ENCODE peak calls at places on chromosomes 3 and 15, in four cellular contexts. One of them, this sample, is unnamed.

GRCh38 chr15:45205192-45205591 is 17.4 kb upstream of the SHF start:
- DNase-seq in CD4-positive, alpha-beta memory T cell: peak
- DNase-seq in mesenchymal stem cell: peak
- DNase-seq in HL-60: no peak
- DNase-seq in this sample: peak

GRCh38 chr15:90143176-90143655 is 40.9 kb upstream of the IDH2 start:
- DNase-seq in CD4-positive, alpha-beta memory T cell: peak
- DNase-seq in mesenchymal stem cell: peak
- DNase-seq in HL-60: peak
- DNase-seq in this sample: peak

GRCh38 chr3:66142079-66142478 is 78.7 kb upstream of the SLC25A26 start:
- DNase-seq in CD4-positive, alpha-beta memory T cell: no peak
- DNase-seq in mesenchymal stem cell: no peak
- DNase-seq in HL-60: no peak
- DNase-seq in this sample: no peak

GRCh38 chr3:73298243-73299183 is 237.1 kb downstream of the EBLN2 start:
- DNase-seq in CD4-positive, alpha-beta memory T cell: no peak
- DNase-seq in mesenchymal stem cell: no peak
- DNase-seq in HL-60: no peak
- DNase-seq in this sample: no peak

GRCh38 chr3:168091299-168091852 is 4.3 kb downstream of the GOLIM4 start:
- DNase-seq in CD4-positive, alpha-beta memory T cell: no peak
- DNase-seq in mesenchymal stem cell: no peak
- DNase-seq in HL-60: no peak
- DNase-seq in this sample: no peak

GRCh38 chr3:158791259-158791920 is 10.5 kb upstream of the MFSD1 start:
- DNase-seq in CD4-positive, alpha-beta memory T cell: peak
- DNase-seq in mesenchymal stem cell: peak
- DNase-seq in HL-60: peak
- DNase-seq in this sample: peak

GRCh38 chr15:37096878-37097568 is 3.3 kb downstream of the MEIS2 start:
- DNase-seq in CD4-positive, alpha-beta memory T cell: no peak
- DNase-seq in mesenchymal stem cell: peak
- DNase-seq in HL-60: no peak
- DNase-seq in this sample: peak

GRCh38 chr3:42055291-42055690 is 35.9 kb upstream of the TRAK1 start:
- DNase-seq in CD4-positive, alpha-beta memory T cell: no peak
- DNase-seq in mesenchymal stem cell: peak
- DNase-seq in HL-60: no peak
- DNase-seq in this sample: no peak

GRCh38 chr3:150871192-150871591 is 34.0 kb downstream of the MINDY4B start:
- DNase-seq in CD4-positive, alpha-beta memory T cell: no peak
- DNase-seq in mesenchymal stem cell: peak
- DNase-seq in HL-60: no peak
- DNase-seq in this sample: no peak

GRCh38 chr15:24955549-24955929 is 752 bp downstream of the SNRPN start:
- DNase-seq in CD4-positive, alpha-beta memory T cell: peak
- DNase-seq in mesenchymal stem cell: no peak
- DNase-seq in HL-60: no peak
- DNase-seq in this sample: no peak

GRCh38 chr3:120200836-120201235 is 84.2 kb downstream of the GPR156 start:
- DNase-seq in CD4-positive, alpha-beta memory T cell: no peak
- DNase-seq in mesenchymal stem cell: no peak
- DNase-seq in HL-60: no peak
- DNase-seq in this sample: no peak

GRCh38 chr15:63256433-63256884 is 20.9 kb upstream of the APH1B start:
- DNase-seq in CD4-positive, alpha-beta memory T cell: no peak
- DNase-seq in mesenchymal stem cell: peak
- DNase-seq in HL-60: no peak
- DNase-seq in this sample: no peak

GRCh38 chr3:178711753-178712152 is 175.5 kb downstream of the KCNMB2 start:
- DNase-seq in CD4-positive, alpha-beta memory T cell: no peak
- DNase-seq in mesenchymal stem cell: no peak
- DNase-seq in HL-60: no peak
- DNase-seq in this sample: no peak

GRCh38 chr3:18424213-18424861 is 802 bp downstream of the SATB1 start:
- DNase-seq in CD4-positive, alpha-beta memory T cell: no peak
- DNase-seq in mesenchymal stem cell: no peak
- DNase-seq in HL-60: no peak
- DNase-seq in this sample: peak

GRCh38 chr3:30114918-30115317 is 491.5 kb upstream of the TGFBR2 start:
- DNase-seq in CD4-positive, alpha-beta memory T cell: no peak
- DNase-seq in mesenchymal stem cell: no peak
- DNase-seq in HL-60: no peak
- DNase-seq in this sample: no peak

GRCh38 chr15:83053151-83053550 is 13.9 kb downstream of the BTBD1 start:
- DNase-seq in CD4-positive, alpha-beta memory T cell: no peak
- DNase-seq in mesenchymal stem cell: peak
- DNase-seq in HL-60: no peak
- DNase-seq in this sample: no peak

GRCh38 chr3:50100956-50101845 is 12.5 kb downstream of the RBM5 start:
- DNase-seq in CD4-positive, alpha-beta memory T cell: no peak
- DNase-seq in mesenchymal stem cell: no peak
- DNase-seq in HL-60: no peak
- DNase-seq in this sample: peak

GRCh38 chr3:169751875-169752274 is 13.0 kb downstream of the TERC start:
- DNase-seq in CD4-positive, alpha-beta memory T cell: no peak
- DNase-seq in mesenchymal stem cell: no peak
- DNase-seq in HL-60: no peak
- DNase-seq in this sample: no peak

GRCh38 chr15:35746121-35746520 is 200.2 kb upstream of the DPH6 start:
- DNase-seq in CD4-positive, alpha-beta memory T cell: no peak
- DNase-seq in mesenchymal stem cell: no peak
- DNase-seq in HL-60: no peak
- DNase-seq in this sample: no peak

GRCh38 chr15:35963316-35963715 is 417.4 kb upstream of the DPH6 start:
- DNase-seq in CD4-positive, alpha-beta memory T cell: no peak
- DNase-seq in mesenchymal stem cell: no peak
- DNase-seq in HL-60: no peak
- DNase-seq in this sample: no peak

GRCh38 chr3:185473290-185473815 is 25.5 kb downstream of the TMEM41A start:
- DNase-seq in CD4-positive, alpha-beta memory T cell: no peak
- DNase-seq in mesenchymal stem cell: no peak
- DNase-seq in HL-60: no peak
- DNase-seq in this sample: no peak

GRCh38 chr15:87597346-87598052 is 659.0 kb downstream of the NTRK3 start:
- DNase-seq in CD4-positive, alpha-beta memory T cell: peak
- DNase-seq in mesenchymal stem cell: peak
- DNase-seq in HL-60: no peak
- DNase-seq in this sample: no peak

GRCh38 chr3:9778102-9778501 is 8.4 kb upstream of the CAMK1 start:
- DNase-seq in CD4-positive, alpha-beta memory T cell: no peak
- DNase-seq in mesenchymal stem cell: no peak
- DNase-seq in HL-60: no peak
- DNase-seq in this sample: no peak

GRCh38 chr15:97993310-97993738 is 32.8 kb downstream of the ARRDC4 start:
- DNase-seq in CD4-positive, alpha-beta memory T cell: no peak
- DNase-seq in mesenchymal stem cell: no peak
- DNase-seq in HL-60: no peak
- DNase-seq in this sample: no peak

GRCh38 chr3:153789380-153789779 is 331.8 kb upstream of the ARHGEF26 start:
- DNase-seq in CD4-positive, alpha-beta memory T cell: no peak
- DNase-seq in mesenchymal stem cell: no peak
- DNase-seq in HL-60: no peak
- DNase-seq in this sample: no peak

GRCh38 chr15:93483923-93484322 is 394.9 kb upstream of the RGMA start:
- DNase-seq in CD4-positive, alpha-beta memory T cell: no peak
- DNase-seq in mesenchymal stem cell: no peak
- DNase-seq in HL-60: no peak
- DNase-seq in this sample: no peak

GRCh38 chr15:87633471-87633870 is 623.1 kb downstream of the NTRK3 start:
- DNase-seq in CD4-positive, alpha-beta memory T cell: no peak
- DNase-seq in mesenchymal stem cell: no peak
- DNase-seq in HL-60: no peak
- DNase-seq in this sample: no peak

GRCh38 chr3:13143381-13144004 is 70.3 kb upstream of the IQSEC1 start:
- DNase-seq in CD4-positive, alpha-beta memory T cell: no peak
- DNase-seq in mesenchymal stem cell: no peak
- DNase-seq in HL-60: no peak
- DNase-seq in this sample: no peak

GRCh38 chr15:48300038-48300437 is 31.2 kb upstream of the DUT start:
- DNase-seq in CD4-positive, alpha-beta memory T cell: no peak
- DNase-seq in mesenchymal stem cell: no peak
- DNase-seq in HL-60: no peak
- DNase-seq in this sample: no peak

DNA sequence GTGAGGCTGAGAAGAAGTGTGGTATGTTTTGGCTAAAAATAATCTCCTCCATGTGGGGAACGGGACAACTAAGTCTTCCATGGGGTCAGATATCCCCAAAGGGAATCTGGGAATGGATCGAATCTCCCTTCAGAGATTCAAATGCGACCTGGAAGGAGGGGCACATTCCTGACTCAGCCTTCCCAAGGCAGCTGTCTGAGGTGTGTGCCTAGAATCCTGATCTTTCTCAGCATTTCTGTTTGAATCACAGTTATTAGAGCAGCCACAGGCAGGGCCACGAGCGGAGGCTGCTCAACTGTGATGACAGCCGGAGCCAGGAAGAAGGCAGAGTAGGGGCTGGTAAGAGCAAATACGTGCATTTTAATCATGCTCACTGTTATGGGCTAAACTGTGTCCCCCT is 135.1 kb downstream of the ADAMTS17 start:
- DNase-seq in CD4-positive, alpha-beta memory T cell: no peak
- DNase-seq in mesenchymal stem cell: no peak
- DNase-seq in HL-60: no peak
- DNase-seq in this sample: no peak
- H3K27ac ChIP-seq in CD4-positive, alpha-beta memory T cell: no peak
- H3K27ac ChIP-seq in mesenchymal stem cell: no peak
- H3K27ac ChIP-seq in HL-60: no peak
- H3K27ac ChIP-seq in this sample: no peak

DNA sequence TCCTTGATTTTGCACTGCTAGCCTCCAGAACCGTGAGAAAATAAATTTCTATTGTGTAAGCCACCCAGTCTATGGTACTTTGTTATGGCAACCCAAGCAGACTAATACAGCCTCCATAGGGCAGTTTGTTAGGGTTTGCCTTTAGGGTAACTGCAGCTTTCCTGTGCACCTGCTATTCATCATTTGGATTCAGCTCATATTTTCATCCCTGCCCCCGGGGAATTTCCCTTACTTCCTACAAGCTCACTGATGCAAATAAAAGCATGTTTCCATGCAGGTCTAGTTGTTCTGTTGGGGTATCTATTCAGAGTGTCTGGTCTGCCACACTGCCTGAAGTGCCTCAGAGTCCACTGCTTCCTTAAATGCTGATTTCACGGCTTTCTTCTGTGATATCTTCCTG is 48.6 kb upstream of the ATOSA start:
- DNase-seq in CD4-positive, alpha-beta memory T cell: no peak
- DNase-seq in mesenchymal stem cell: no peak
- DNase-seq in HL-60: no peak
- DNase-seq in this sample: no peak
- H3K27ac ChIP-seq in CD4-positive, alpha-beta memory T cell: no peak
- H3K27ac ChIP-seq in mesenchymal stem cell: no peak
- H3K27ac ChIP-seq in HL-60: no peak
- H3K27ac ChIP-seq in this sample: no peak

DNA sequence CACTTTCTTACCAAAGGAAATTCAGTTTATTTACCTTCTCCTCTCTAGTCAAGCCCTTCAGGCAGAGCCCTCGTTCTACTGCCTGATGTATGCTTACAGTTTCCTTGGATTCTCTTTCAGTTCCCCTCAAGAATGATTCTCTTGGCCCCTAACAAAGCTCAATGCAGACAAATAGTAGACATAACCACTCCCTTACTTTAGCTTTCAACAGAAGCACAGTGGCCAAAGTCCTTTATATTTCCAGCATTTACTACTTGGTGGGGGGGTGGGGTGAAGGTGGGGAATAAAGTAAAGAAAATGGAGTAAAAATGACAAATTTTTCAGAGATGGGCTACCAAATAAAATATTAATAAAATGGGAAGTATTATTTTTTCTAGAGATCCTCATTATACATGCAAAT is 65.6 kb downstream of the ATP8B4 start:
- DNase-seq in CD4-positive, alpha-beta memory T cell: no peak
- DNase-seq in mesenchymal stem cell: no peak
- DNase-seq in HL-60: no peak
- DNase-seq in this sample: no peak
- H3K27ac ChIP-seq in CD4-positive, alpha-beta memory T cell: no peak
- H3K27ac ChIP-seq in mesenchymal stem cell: no peak
- H3K27ac ChIP-seq in HL-60: peak
- H3K27ac ChIP-seq in this sample: no peak

DNA sequence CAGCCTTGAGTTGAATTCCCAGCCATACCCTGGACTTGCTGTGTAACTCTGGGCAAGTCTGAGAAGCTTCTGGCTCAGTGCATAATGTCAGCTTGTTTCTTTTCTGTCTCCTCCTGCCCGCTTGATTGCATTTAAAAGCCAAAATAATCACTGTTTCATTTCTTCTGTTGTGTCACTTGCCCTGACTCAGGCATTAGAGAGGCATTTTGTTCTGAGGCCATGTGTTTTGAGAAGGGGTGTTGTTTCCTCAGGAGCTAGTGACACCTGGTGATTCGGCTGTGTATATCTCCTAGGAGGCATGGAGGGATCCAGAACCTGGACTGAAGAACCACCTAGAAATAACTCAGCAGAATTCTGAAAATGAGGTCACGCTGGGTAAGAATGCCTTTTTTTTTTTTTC is 16.0 kb downstream of the WDR73 start:
- DNase-seq in CD4-positive, alpha-beta memory T cell: no peak
- DNase-seq in mesenchymal stem cell: no peak
- DNase-seq in HL-60: no peak
- DNase-seq in this sample: peak
- H3K27ac ChIP-seq in CD4-positive, alpha-beta memory T cell: no peak
- H3K27ac ChIP-seq in mesenchymal stem cell: no peak
- H3K27ac ChIP-seq in HL-60: peak
- H3K27ac ChIP-seq in this sample: no peak

GRCh38 chr3:39178553-39178952 is 13.8 kb downstream of the XIRP1 start:
- DNase-seq in CD4-positive, alpha-beta memory T cell: no peak
- DNase-seq in mesenchymal stem cell: peak
- DNase-seq in HL-60: no peak
- DNase-seq in this sample: no peak
- H3K27ac ChIP-seq in CD4-positive, alpha-beta memory T cell: peak
- H3K27ac ChIP-seq in mesenchymal stem cell: peak
- H3K27ac ChIP-seq in HL-60: no peak
- H3K27ac ChIP-seq in this sample: peak